ENCODE peak calls at places on chromosomes 16 and 17, in four cellular contexts. H is GM12878, Y is H1, L is HCT116. W is an unnamed sample.

GRCh38 chr17:72381597-72382397 is 261.0 kb downstream of the SOX9 start:
- DNase-seq in H (no peak), Y (peak; percentile 64), L (peak; percentile 80), W (no peak)

GRCh38 chr16:12258806-12259205 is 282.3 kb downstream of the SNX29 start:
- DNase-seq in H (no peak), Y (no peak), L (no peak), W (no peak)

GRCh38 chr17:64984776-64985521 is 65.7 kb upstream of the LRRC37A3 start:
- DNase-seq in H (no peak), Y (peak; percentile 37), L (no peak), W (peak; percentile 58)

GRCh38 chr16:23699100-23699499 is 13.9 kb downstream of the ERN2 start:
- DNase-seq in H (no peak), Y (no peak), L (peak; percentile 59), W (no peak)

GRCh38 chr16:61721561-61721960 is 314.7 kb downstream of the CDH8 start:
- DNase-seq in H (no peak), Y (no peak), L (no peak), W (no peak)

GRCh38 chr16:70804153-70804728 is 3.3 kb upstream of the VAC14 start:
- DNase-seq in H (no peak), Y (no peak), L (no peak), W (no peak)

GRCh38 chr16:64695684-64696083 is 426.2 kb downstream of the CDH11 start:
- DNase-seq in H (no peak), Y (no peak), L (no peak), W (no peak)

GRCh38 chr17:5437721-5438317 is 1.1 kb downstream of the C1QBP start:
- DNase-seq in H (no peak), Y (no peak), L (no peak), W (no peak)

GRCh38 chr16:66266436-66267286 is 99.8 kb upstream of the CDH5 start:
- DNase-seq in H (no peak), Y (no peak), L (no peak), W (no peak)

GRCh38 chr16:71205482-71206131 is 24.9 kb downstream of the HYDIN start:
- DNase-seq in H (no peak), Y (no peak), L (no peak), W (no peak)

GRCh38 chr16:49810769-49811315 is 45.1 kb downstream of the ZNF423 start:
- DNase-seq in H (no peak), Y (no peak), L (no peak), W (no peak)

GRCh38 chr16:48629016-48629415 is 19.0 kb upstream of the N4BP1 start:
- DNase-seq in H (no peak), Y (peak; percentile 13), L (no peak), W (no peak)

GRCh38 chr17:79617304-79617703 is 6.5 kb upstream of the RBFOX3 start:
- DNase-seq in H (no peak), Y (no peak), L (no peak), W (no peak)

GRCh38 chr16:88649924-88650748 is 717 bp downstream of the CYBA start:
- DNase-seq in H (no peak), Y (peak; percentile 70), L (no peak), W (peak; percentile 43)

GRCh38 chr17:46109603-46110189 is 83.5 kb downstream of the KANSL1 start:
- DNase-seq in H (no peak), Y (no peak), L (no peak), W (no peak)

GRCh38 chr16:89423709-89424260 is 66.6 kb downstream of the ANKRD11 start:
- DNase-seq in H (no peak), Y (no peak), L (no peak), W (no peak)

GRCh38 chr17:45073414-45074070 is 12.4 kb downstream of the NMT1 start:
- DNase-seq in H (no peak), Y (no peak), L (no peak), W (no peak)

GRCh38 chr17:66702106-66702936 is 132.6 kb upstream of the CACNG5 start:
- DNase-seq in H (no peak), Y (no peak), L (no peak), W (peak; percentile 15)

GRCh38 chr17:38509008-38509771 is 80.9 kb downstream of the ARHGAP23 start:
- DNase-seq in H (no peak), Y (peak; percentile 96), L (peak; percentile 65), W (peak; percentile 84)

GRCh38 chr16:22915003-22915402 is 101.0 kb downstream of the HS3ST2 start:
- DNase-seq in H (no peak), Y (no peak), L (no peak), W (no peak)

GRCh38 chr17:57929392-57929791 is 25.8 kb downstream of the CUEDC1 start:
- DNase-seq in H (no peak), Y (no peak), L (no peak), W (no peak)

GRCh38 chr16:841455-842060 is 41.0 kb upstream of the GNG13 start:
- DNase-seq in H (no peak), Y (no peak), L (no peak), W (no peak)

GRCh38 chr17:47720754-47721533 is 12.1 kb upstream of the TBX21 start:
- DNase-seq in H (no peak), Y (peak; percentile 69), L (peak; percentile 24), W (no peak)

GRCh38 chr17:41492771-41493170 is 3.1 kb upstream of the KRT36 start:
- DNase-seq in H (no peak), Y (no peak), L (no peak), W (peak; percentile 49)

GRCh38 chr17:44826123-44826790 is 3.8 kb downstream of the GJC1 start:
- DNase-seq in H (no peak), Y (no peak), L (no peak), W (no peak)

GRCh38 chr16:29111421-29111820 is 126.6 kb downstream of the LAT start:
- DNase-seq in H (no peak), Y (no peak), L (no peak), W (no peak)

GRCh38 chr16:77885596-77886295 is 97.4 kb downstream of the VAT1L start:
- DNase-seq in H (no peak), Y (no peak), L (no peak), W (no peak)

GRCh38 chr16:87881327-87882200 is 12.3 kb upstream of the SLC7A5 start:
- DNase-seq in H (no peak), Y (no peak), L (no peak), W (no peak)

GRCh38 chr17:35752945-35753764 is at the start of gene GAS2L2:
- DNase-seq in H (no peak), Y (no peak), L (no peak), W (no peak)

GRCh38 chr17:82170412-82170961 is 42.2 kb downstream of the CCDC57 start:
- DNase-seq in H (no peak), Y (no peak), L (no peak), W (no peak)

GRCh38 chr17:9644910-9645751 is at the start of gene USP43:
- DNase-seq in H (no peak), Y (peak; percentile 83), L (peak; percentile 32), W (peak; percentile 6)

GRCh38 chr17:42979511-42980273 is at the start of gene PTGES3L:
- DNase-seq in H (no peak), Y (peak; percentile 67), L (no peak), W (peak; percentile 88)

GRCh38 chr16:87076950-87077749 is 240.0 kb downstream of the C16orf95 start:
- DNase-seq in H (no peak), Y (peak; percentile 91), L (peak; percentile 94), W (peak; percentile 63)

GRCh38 chr17:70047619-70048018 is 27.4 kb upstream of the KCNJ16 start:
- DNase-seq in H (no peak), Y (no peak), L (no peak), W (no peak)

GRCh38 chr16:67514382-67514828 is 14.2 kb upstream of the RIPOR1 start:
- DNase-seq in H (peak; percentile 90), Y (peak; percentile 69), L (peak; percentile 69), W (peak; percentile 87)

GRCh38 chr16:68257251-68257905 is 6.9 kb upstream of the SLC7A6 start:
- DNase-seq in H (no peak), Y (no peak), L (no peak), W (no peak)

GRCh38 chr16:69796285-69797118 is 34.4 kb downstream of the WWP2 start:
- DNase-seq in H (no peak), Y (peak; percentile 60), L (peak; percentile 45), W (peak; percentile 74)
- TF ChIP-seq ZNF274 in H (no peak), Y (no peak), L (no peak), W (no peak)

GRCh38 chr17:12134587-12134986 is 113.9 kb downstream of the MAP2K4 start:
- DNase-seq in H (no peak), Y (no peak), L (no peak), W (no peak)
- H3K36me3 ChIP-seq in H (peaks cover 11% of the 10 kb centered on the region), Y (no peaks in the 10 kb centered on the region), L (peaks cover 21% of the 10 kb centered on the region), W (peaks cover 17% of the 10 kb centered on the region)

DNA sequence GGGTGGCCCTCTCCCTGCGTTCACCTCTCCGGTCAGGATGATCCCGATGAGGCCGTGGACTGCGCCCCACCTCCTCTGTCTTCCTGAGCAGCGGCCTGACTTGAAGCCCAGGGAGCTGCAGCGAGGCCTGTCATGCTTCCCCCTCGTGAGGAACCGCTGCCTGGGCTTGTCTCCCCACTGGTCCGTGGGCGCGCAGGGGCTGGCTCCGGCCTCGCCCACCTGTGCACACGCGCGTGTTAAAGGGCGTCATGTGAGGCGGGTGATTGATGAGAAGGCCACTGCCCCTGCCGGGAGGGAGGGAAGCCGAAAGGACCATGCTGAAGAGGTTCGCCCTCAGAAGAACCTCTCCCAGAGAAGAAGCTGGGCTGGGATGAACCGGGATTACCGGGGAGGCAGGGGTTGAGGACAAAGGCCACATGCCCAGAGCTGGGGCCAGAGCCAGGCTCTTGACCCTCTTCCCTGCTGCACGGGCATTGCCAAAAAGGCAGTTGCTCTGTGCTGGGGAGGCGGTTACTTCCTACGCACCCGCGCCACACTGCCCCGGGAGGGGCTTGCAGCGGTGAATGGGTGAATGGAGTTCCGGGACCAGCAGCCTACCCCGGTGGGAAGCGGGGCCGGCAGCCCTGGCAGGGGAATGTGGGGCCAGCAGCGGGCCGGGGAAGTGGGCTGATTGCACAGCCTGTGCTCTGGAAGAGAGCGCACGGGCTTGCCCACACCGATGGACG is 85.9 kb upstream of the GSE1 start:
- DNase-seq in H (no peak), Y (no peak), L (no peak), W (no peak)
- TF ChIP-seq RAD21 in H (no peak), Y (no peak), L (no peak), W (no peak)

GRCh38 chr16:69397821-69398521 is 12.2 kb upstream of the TERF2 start:
- DNase-seq in H (peak; percentile 19), Y (peak; percentile 64), L (peak; percentile 76), W (peak; percentile 87)
- TF ChIP-seq ZNF274 in H (no peak), Y (no peak), L (no peak), W (no peak)

GRCh38 chr17:8500609-8501008 is 64.9 kb downstream of the NDEL1 start:
- DNase-seq in H (no peak), Y (no peak), L (no peak), W (no peak)

GRCh38 chr17:8504460-8505207 is 69.0 kb downstream of the NDEL1 start:
- DNase-seq in H (no peak), Y (no peak), L (no peak), W (no peak)

GRCh38 chr17:8503807-8504206 is 68.1 kb downstream of the NDEL1 start:
- DNase-seq in H (no peak), Y (no peak), L (no peak), W (no peak)

GRCh38 chr17:8502100-8502499 is 66.4 kb downstream of the NDEL1 start:
- DNase-seq in H (no peak), Y (no peak), L (no peak), W (no peak)

DNA sequence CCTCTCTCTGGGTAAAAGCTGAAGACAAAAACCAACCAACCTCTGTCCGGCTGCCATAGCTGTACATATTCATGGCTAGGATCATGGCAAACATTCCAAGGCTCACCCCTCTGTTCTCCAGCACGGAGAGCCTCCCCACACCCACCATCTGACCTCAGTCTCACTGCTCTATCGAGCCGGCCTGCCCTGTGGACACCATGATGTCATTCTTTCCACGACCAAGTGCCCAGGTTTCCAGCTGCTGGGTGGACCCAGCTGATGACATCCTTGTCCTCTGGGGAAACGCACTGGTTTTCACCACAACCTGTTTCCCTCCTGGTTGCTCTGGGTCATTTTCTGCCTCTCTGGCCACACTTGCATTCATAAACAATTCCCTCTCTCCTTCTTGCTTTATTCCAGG is 67.7 kb downstream of the NDEL1 start:
- DNase-seq in H (no peak), Y (no peak), L (no peak), W (no peak)
- H3K36me3 ChIP-seq in H (no peaks in the 10 kb centered on the region), Y (peaks cover 64% of the 10 kb centered on the region), L (peaks cover 10% of the 10 kb centered on the region), W (peaks cover 40% of the 10 kb centered on the region)

W was measured in HepG2.